ENCODE peak calls at places on chromosomes 7 and 10, in eight cellular contexts. F is BJ, R is endothelial cell of umbilical vein, P is HL-60, U is ovary, A is left ventricle myocardium inferior, C is fibroblast of the aortic adventitia, B is astrocyte of the spinal cord. K is an unnamed sample.

GRCh38 chr10:103254113-103254512 is 8.4 kb downstream of the RPEL1 start:
- DNase-seq in F (no peak), R (no peak), P (no peak), U (no peak), A (no peak), C (no peak), B (no peak), K (no peak)

GRCh38 chr7:42574693-42575084 is 337.2 kb downstream of the C7orf25 start:
- DNase-seq in F (no peak), R (no peak), P (no peak), U (no peak), A (no peak), C (peak; percentile 9), B (no peak), K (no peak)

GRCh38 chr10:6958254-6958653 is 378.2 kb upstream of the PRKCQ start:
- DNase-seq in F (no peak), R (no peak), P (peak; percentile 52), U (no peak), A (no peak), C (no peak), B (no peak), K (no peak)

GRCh38 chr7:73988197-73988596 is 39.8 kb upstream of the ELN start:
- DNase-seq in F (no peak), R (no peak), P (no peak), U (no peak), A (peak; percentile 68), C (no peak), B (peak; percentile 16), K (no peak)

GRCh38 chr10:132637477-132638129 is 100.0 kb downstream of the INPP5A start:
- DNase-seq in F (no peak), R (peak; percentile 68), P (peak; percentile 46), U (peak; percentile 30), A (peak; percentile 5), C (peak; percentile 81), B (peak; percentile 68), K (peak; percentile 30)

GRCh38 chr10:126387041-126387908 is 1.0 kb downstream of the ADAM12 start:
- DNase-seq in F (peak; percentile 35), R (peak; percentile 48), P (peak; percentile 32), U (peak; percentile 81), A (peak; percentile 44), C (peak; percentile 81), B (peak; percentile 91), K (peak; percentile 84)

GRCh38 chr10:55630491-55631056 is 730.5 kb downstream of the ZWINT start:
- DNase-seq in F (no peak), R (peak; percentile 22), P (no peak), U (no peak), A (no peak), C (no peak), B (peak; percentile 37), K (peak; percentile 54)

GRCh38 chr10:6054884-6055283 is 7.3 kb downstream of the IL2RA start:
- DNase-seq in F (no peak), R (no peak), P (no peak), U (peak; percentile 2), A (no peak), C (no peak), B (no peak), K (no peak)

GRCh38 chr7:51080622-51081269 is 235.9 kb downstream of the COBL start:
- DNase-seq in F (no peak), R (no peak), P (no peak), U (no peak), A (no peak), C (no peak), B (no peak), K (peak; percentile 48)

GRCh38 chr7:50832744-50833143 is 50.0 kb upstream of the GRB10 start:
- DNase-seq in F (peak; percentile 26), R (no peak), P (no peak), U (no peak), A (no peak), C (peak; percentile 30), B (peak; percentile 93), K (no peak)

GRCh38 chr7:85699482-85699881 is 512.6 kb upstream of the SEMA3D start:
- DNase-seq in F (no peak), R (no peak), P (no peak), U (no peak), A (no peak), C (no peak), B (no peak), K (no peak)
- TF ChIP-seq CTCF in F (no peak), R (no peak), P (no peak), U (no peak), A (no peak), C (no peak), B (no peak), K (no peak)

DNA sequence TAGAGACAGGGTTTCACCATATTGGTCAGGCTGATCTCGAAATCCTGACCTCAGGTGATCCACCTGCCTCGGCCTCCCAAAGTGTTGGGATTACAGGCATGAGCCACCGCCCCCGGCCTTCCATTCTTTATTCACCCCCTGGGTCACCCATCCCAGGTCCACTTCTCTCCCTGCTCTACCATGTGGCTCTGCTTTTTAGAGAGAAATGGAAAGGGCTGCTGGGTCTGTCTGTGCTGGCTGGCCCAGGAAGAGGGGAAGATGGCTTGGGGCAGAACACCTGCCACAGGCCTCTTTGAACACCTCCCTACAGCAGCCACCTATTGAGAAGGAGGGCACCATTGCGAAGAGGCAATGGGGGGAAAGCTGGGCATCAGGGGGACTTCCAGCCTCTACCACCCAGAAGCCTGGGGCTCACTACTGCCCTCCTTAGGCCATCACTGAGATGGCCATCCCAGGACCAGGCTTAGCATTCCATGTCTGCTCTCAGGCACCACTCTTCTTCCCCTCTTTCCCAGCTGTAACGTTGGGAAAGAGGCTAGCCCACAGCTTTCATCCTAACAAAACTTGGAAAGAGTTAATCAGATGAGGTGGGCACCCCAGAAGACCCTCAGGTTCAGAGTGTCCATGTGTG is 256.3 kb downstream of the GRID1 start:
- DNase-seq in F (no peak), R (no peak), P (no peak), U (no peak), A (no peak), C (no peak), B (no peak), K (no peak)
- TF ChIP-seq CTCF in F (peak; percentile 10), R (no peak), P (peak; percentile 10), U (no peak), A (no peak), C (no peak), B (no peak), K (no peak)

DNA sequence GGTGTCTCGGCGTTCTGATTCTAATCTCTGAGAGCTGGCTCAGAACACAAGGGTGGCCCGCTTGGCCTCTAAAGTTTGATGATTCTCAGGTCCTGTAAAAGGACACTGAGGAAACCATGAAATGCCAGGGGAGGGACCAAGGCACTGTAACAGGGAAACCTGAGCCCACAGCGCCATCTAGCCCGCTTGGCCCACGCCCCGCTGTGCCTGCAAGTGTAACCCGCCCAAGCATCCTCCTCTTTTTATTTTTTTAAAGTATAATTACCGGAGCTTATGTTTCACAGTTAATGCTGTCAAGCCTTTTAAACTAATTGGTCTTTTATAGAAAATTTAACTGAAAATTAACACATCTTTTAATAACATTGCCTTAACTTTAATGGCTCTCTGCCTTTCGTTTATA is 734.7 kb downstream of the KCNMA1 start:
- DNase-seq in F (no peak), R (no peak), P (peak; percentile 46), U (peak; percentile 20), A (peak; percentile 67), C (peak; percentile 25), B (no peak), K (peak; percentile 72)
- TF ChIP-seq CTCF in F (peak; percentile 5), R (peak; percentile 4), P (peak; percentile 50), U (no peak), A (peak; percentile 63), C (peak; percentile 25), B (peak; percentile 42), K (no peak)

DNA sequence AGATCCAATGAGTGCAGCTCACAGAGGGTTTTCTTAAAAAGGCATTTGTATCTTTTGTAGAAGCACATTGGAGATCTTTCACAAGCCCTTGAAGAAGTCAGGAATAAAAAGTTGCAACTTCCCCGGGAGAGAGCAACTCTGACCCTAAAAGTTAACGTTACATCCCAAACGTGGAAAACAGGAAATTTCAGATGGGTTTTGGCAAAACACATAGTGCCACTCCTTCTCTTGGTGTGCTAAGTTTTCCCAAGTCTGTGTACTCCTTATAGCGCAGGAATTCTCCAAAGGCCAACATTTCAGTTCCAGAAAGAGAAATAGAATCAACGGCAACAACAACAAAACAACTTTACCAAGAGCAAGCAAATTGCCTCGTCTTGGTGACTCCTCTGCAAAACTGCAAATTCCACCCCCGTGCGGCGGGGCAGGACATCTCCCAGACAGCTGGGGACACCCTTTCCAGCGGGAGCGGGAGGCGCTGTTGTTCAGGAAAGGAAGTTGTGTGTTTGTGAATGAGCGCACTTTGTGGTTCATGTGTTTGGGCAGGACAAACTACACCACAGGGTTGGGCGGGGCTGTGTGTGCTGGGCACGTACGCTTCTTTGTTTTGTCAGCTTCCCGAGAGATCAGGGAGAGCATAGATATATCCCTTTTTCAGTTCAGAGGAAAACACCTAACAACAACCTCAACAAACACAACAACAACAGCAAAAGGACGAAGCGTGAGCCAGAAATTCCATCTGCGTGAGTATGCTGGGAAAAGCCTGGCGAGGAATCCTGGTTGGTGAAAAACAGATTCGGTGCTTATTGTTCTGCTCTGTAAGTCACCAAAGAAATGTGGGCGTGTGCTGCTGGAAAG is 294.7 kb upstream of the PITRM1 start:
- DNase-seq in F (peak; percentile 96), R (peak; percentile 99), P (no peak), U (peak; percentile 71), A (peak; percentile 82), C (peak; percentile 99), B (peak; percentile 97), K (no peak)
- TF ChIP-seq CTCF in F (peak; percentile 55), R (peak; percentile 63), P (no peak), U (no peak), A (peak; percentile 68), C (peak; percentile 24), B (peak; percentile 53), K (no peak)

GRCh38 chr7:25716421-25716820 is 435.6 kb upstream of the NFE2L3 start:
- DNase-seq in F (no peak), R (no peak), P (no peak), U (no peak), A (no peak), C (no peak), B (no peak), K (no peak)

GRCh38 chr7:25725483-25725882 is 426.5 kb upstream of the NFE2L3 start:
- DNase-seq in F (no peak), R (no peak), P (no peak), U (no peak), A (no peak), C (no peak), B (no peak), K (no peak)

GRCh38 chr7:25726180-25726579 is 425.8 kb upstream of the NFE2L3 start:
- DNase-seq in F (no peak), R (no peak), P (no peak), U (no peak), A (no peak), C (no peak), B (no peak), K (peak; percentile 72)

GRCh38 chr7:25722856-25723255 is 429.1 kb upstream of the NFE2L3 start:
- DNase-seq in F (no peak), R (no peak), P (no peak), U (no peak), A (no peak), C (no peak), B (no peak), K (no peak)

GRCh38 chr7:25720427-25720826 is 431.6 kb upstream of the NFE2L3 start:
- DNase-seq in F (no peak), R (peak; percentile 37), P (no peak), U (no peak), A (no peak), C (no peak), B (no peak), K (no peak)
- TF ChIP-seq CTCF in F (peak; percentile 29), R (peak; percentile 30), P (peak; percentile 14), U (no peak), A (peak; percentile 51), C (peak; percentile 15), B (no peak), K (peak; percentile 53)

GRCh38 chr7:2700141-2700850 is 12.3 kb downstream of the AMZ1 start:
- DNase-seq in F (no peak), R (no peak), P (no peak), U (no peak), A (no peak), C (no peak), B (no peak), K (no peak)
- TF ChIP-seq CTCF in F (no peak), R (no peak), P (no peak), U (no peak), A (no peak), C (no peak), B (no peak), K (no peak)